ENCODE peak calls at places on chromosome 9, in eight cellular contexts. Y, M, K, P, D, V, A and U are unnamed samples.

GRCh38 chr9:16515879-16516289 is 354.6 kb downstream of the BNC2 start:
- DNase-seq in M (no peak), P (no peak), K (no peak), V (peak; percentile 68), A (no peak), Y (no peak), D (no peak), U (no peak)

GRCh38 chr9:16247188-16247875 is 623.1 kb downstream of the BNC2 start:
- DNase-seq in Y (no peak), P (peak; percentile 92), K (no peak), A (peak; percentile 69), M (no peak), D (no peak), V (no peak), U (no peak)

GRCh38 chr9:133738039-133738805 is at the start of gene SARDH:
- DNase-seq in V (peak; percentile 84), A (no peak), P (no peak), K (peak; percentile 79), D (no peak), M (peak; percentile 29), Y (peak; percentile 89), U (peak; percentile 90)

GRCh38 chr9:91285729-91286353 is 75.9 kb downstream of the AUH start:
- DNase-seq in A (peak; percentile 4), P (peak; percentile 64), K (no peak), V (no peak), D (no peak), M (no peak), Y (no peak), U (no peak)

GRCh38 chr9:105258225-105258737 is 13.8 kb downstream of the SLC44A1 start:
- DNase-seq in V (no peak), P (no peak), A (no peak), Y (no peak), M (peak; percentile 35), K (no peak), D (no peak), U (no peak)

GRCh38 chr9:83569326-83569725 is 31.1 kb upstream of the FRMD3 start:
- DNase-seq in D (no peak), P (no peak), A (no peak), Y (no peak), K (no peak), M (peak; percentile 12), V (no peak), U (peak; percentile 51)

GRCh38 chr9:137620581-137620980 is 1.8 kb downstream of the EHMT1 start:
- DNase-seq in V (no peak), K (no peak), P (no peak), D (no peak), A (no peak), M (no peak), Y (no peak), U (no peak)

GRCh38 chr9:101458955-101459631 is 23.5 kb upstream of the ALDOB start:
- DNase-seq in Y (no peak), D (no peak), M (peak; percentile 63), P (peak; percentile 51), A (peak; percentile 82), V (peak; percentile 34), K (no peak), U (no peak)

GRCh38 chr9:75588808-75589207 is 301.7 kb upstream of the PCSK5 start:
- DNase-seq in A (peak; percentile 6), P (no peak), V (no peak), D (no peak), Y (no peak), K (no peak), M (peak; percentile 6), U (no peak)
- TF ChIP-seq CTCF in A (peak; percentile 28), P (peak; percentile 16), V (no peak), D (no peak), Y (peak; percentile 7), K (peak; percentile 22), M (peak; percentile 27), U (no peak)

GRCh38 chr9:6105738-6106137 is 90.3 kb upstream of the RANBP6 start:
- DNase-seq in V (no peak), D (no peak), Y (no peak), M (no peak), P (no peak), K (no peak), A (no peak), U (no peak)

GRCh38 chr9:6109986-6110385 is 94.6 kb upstream of the RANBP6 start:
- DNase-seq in V (no peak), D (no peak), Y (no peak), K (no peak), A (no peak), P (no peak), M (no peak), U (no peak)

GRCh38 chr9:6109571-6109970 is 94.1 kb upstream of the RANBP6 start:
- DNase-seq in K (no peak), P (no peak), A (peak; percentile 30), V (no peak), Y (no peak), M (no peak), D (no peak), U (no peak)

GRCh38 chr9:6106576-6107339 is 91.3 kb upstream of the RANBP6 start:
- DNase-seq in Y (no peak), M (peak; percentile 63), A (peak; percentile 50), P (no peak), K (no peak), D (no peak), V (peak; percentile 21), U (no peak)
- TF ChIP-seq CTCF in Y (no peak), M (peak; percentile 44), A (peak; percentile 75), P (peak; percentile 57), K (peak; percentile 41), D (no peak), V (no peak), U (peak; percentile 41)

DNA sequence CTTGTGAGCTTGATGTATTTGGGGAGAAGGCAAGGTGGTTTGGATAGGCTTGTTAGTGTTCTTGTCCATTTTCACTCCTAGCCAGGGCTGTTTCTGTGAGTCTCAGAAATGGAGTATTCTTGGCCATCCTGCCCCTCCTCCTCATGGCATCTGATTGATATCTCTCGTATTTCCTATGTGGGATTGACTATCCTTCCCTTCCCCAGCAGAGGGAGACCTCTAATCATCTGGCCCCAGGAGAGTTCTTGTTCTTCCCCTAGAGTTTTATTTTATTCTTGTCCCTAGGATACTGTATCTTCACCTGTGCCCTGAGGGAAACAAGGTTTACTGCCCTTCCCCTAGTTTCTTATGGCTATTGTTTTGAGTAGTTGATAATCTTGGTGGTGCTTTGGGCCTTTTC is 114.4 kb downstream of the VPS13A start:
- DNase-seq in M (no peak), K (no peak), A (peak; percentile 54), V (no peak), P (peak; percentile 2), D (no peak), Y (no peak), U (no peak)
- TF ChIP-seq CTCF in M (no peak), K (peak; percentile 32), A (peak; percentile 79), V (peak; percentile 43), P (peak; percentile 63), D (no peak), Y (no peak), U (no peak)

GRCh38 chr9:75200892-75201470 is 112.7 kb downstream of the OSTF1 start:
- DNase-seq in M (peak; percentile 54), P (no peak), K (no peak), Y (no peak), A (peak; percentile 73), V (no peak), D (no peak), U (no peak)
- TF ChIP-seq CTCF in M (peak; percentile 34), P (peak; percentile 60), K (peak; percentile 72), Y (peak; percentile 61), A (peak; percentile 60), V (peak; percentile 55), D (no peak), U (peak; percentile 52)

DNA sequence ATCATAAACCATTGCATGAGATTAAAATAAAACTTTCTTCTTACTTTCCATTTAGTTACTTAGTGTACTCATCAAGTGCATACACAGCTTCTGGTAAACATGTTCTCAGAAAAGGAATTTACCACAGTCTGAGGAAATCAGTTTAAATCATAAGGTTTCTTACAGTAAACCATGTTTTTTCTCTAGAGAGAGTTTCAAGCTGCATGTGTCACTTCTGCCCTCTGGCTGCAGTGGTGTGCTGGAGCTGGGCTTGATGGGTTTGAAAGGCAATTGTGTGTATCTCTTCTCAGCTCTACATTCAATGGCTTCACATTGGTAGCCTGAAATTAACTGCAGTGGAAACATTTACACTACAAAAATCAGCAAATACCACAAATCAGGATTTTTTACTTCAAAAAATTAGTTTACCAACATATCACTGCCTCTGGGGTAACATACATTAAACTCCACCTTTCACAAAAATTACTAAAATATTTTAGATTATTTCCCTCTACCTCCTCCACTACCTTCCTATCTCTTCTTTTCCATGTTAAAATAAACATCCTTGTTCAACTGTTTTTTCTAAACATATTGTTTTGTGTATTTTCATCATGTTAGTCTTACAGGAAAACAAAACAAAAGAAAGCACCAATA is 414.3 kb downstream of the ANXA1 start:
- DNase-seq in D (no peak), V (peak; percentile 57), P (peak; percentile 62), M (peak; percentile 21), A (peak; percentile 59), Y (no peak), K (no peak), U (peak; percentile 25)
- TF ChIP-seq CTCF in D (no peak), V (no peak), P (peak; percentile 99), M (peak; percentile 42), A (peak; percentile 78), Y (no peak), K (peak; percentile 24), U (no peak)